ENCODE peak calls at places on chromosomes 2 and 18, in eight cellular contexts. Q is fibroblast of lung, K is PC-3, U is K562, X is HCT116, N is neural progenitor cell, T is H1, V is GM23248. Y is an unnamed sample. For H3K27me3 and H4K20me1, the result is how much of the 10 kb centered on the place peaks cover.

GRCh38 chr2:128362889-128363228 is 44.2 kb upstream of the HS6ST1 start:
- DNase-seq in Q (peak), X (no peak), T (peak), U (no peak), V (peak), K (no peak), N (peak), Y (no peak)

GRCh38 chr2:14673351-14673875 is 40.9 kb downstream of the LRATD1 start:
- DNase-seq in V (peak), Q (peak), X (no peak), N (peak), K (no peak), U (no peak), T (no peak), Y (no peak)

GRCh38 chr2:51194656-51195055 is 162.7 kb upstream of the NRXN1 start:
- DNase-seq in T (no peak), K (no peak), X (no peak), N (no peak), V (no peak), Q (no peak), U (no peak), Y (no peak)

GRCh38 chr2:140589273-140589672 is 1541.5 kb downstream of the LRP1B start:
- DNase-seq in N (no peak), U (no peak), T (no peak), Q (peak), X (no peak), V (no peak), K (peak), Y (no peak)

GRCh38 chr2:194443926-194444325 is 1213.1 kb upstream of the SLC39A10 start:
- DNase-seq in N (no peak), X (no peak), K (no peak), T (no peak), V (no peak), Q (no peak), U (no peak), Y (no peak)

GRCh38 chr2:54650612-54651011 is 72.8 kb upstream of the EML6 start:
- DNase-seq in Q (no peak), X (no peak), T (no peak), V (no peak), K (no peak), N (no peak), U (no peak), Y (no peak)

GRCh38 chr2:328761-329160 is 40.9 kb upstream of the ALKAL2 start:
- DNase-seq in X (no peak), N (no peak), T (no peak), V (no peak), U (no peak), K (peak), Q (no peak), Y (no peak)

GRCh38 chr2:218386505-218387368 is 4.7 kb downstream of the SLC11A1 start:
- DNase-seq in U (no peak), X (no peak), V (no peak), T (peak), N (peak), K (no peak), Q (no peak), Y (no peak)

GRCh38 chr2:200585730-200586643 is at the start of gene AOX1:
- DNase-seq in U (no peak), K (no peak), T (peak), Q (peak), X (no peak), V (peak), N (peak), Y (no peak)

GRCh38 chr2:234981197-234982095 is 29.6 kb downstream of the SH3BP4 start:
- DNase-seq in X (peak), K (peak), V (peak), N (peak), T (peak), U (no peak), Q (peak), Y (no peak)

GRCh38 chr2:79414690-79415089 is 98.2 kb upstream of the CTNNA2 start:
- DNase-seq in U (no peak), V (no peak), Q (no peak), T (no peak), X (no peak), K (no peak), N (no peak), Y (no peak)

GRCh38 chr2:17104454-17104853 is 413.8 kb downstream of the RAD51AP2 start:
- DNase-seq in V (peak), N (no peak), T (no peak), Q (peak), U (no peak), K (no peak), X (no peak), Y (no peak)

GRCh38 chr18:46950064-46950656 is 32.8 kb downstream of the KATNAL2 start:
- DNase-seq in U (peak), T (no peak), Q (no peak), N (peak), X (no peak), K (peak), V (peak), Y (peak)

GRCh38 chr18:37566479-37567060 is 972 bp upstream of the CELF4 start:
- DNase-seq in V (peak), N (peak), U (no peak), X (no peak), T (no peak), K (no peak), Q (no peak), Y (no peak)

GRCh38 chr18:40159141-40160017 is 1795.7 kb upstream of the PIK3C3 start:
- DNase-seq in U (no peak), N (peak), K (peak), Q (peak), T (no peak), V (peak), X (peak), Y (peak)

GRCh38 chr2:40439473-40439872 is 12.4 kb downstream of the SLC8A1 start:
- DNase-seq in U (no peak), V (peak), K (peak), Q (peak), N (no peak), X (no peak), T (no peak), Y (no peak)

GRCh38 chr18:49249523-49249922 is 210.9 kb downstream of the DYM start:
- DNase-seq in U (no peak), X (no peak), V (peak), Q (peak), T (no peak), K (peak), N (no peak), Y (no peak)

GRCh38 chr2:169034256-169034655 is 3.1 kb upstream of the ABCB11 start:
- DNase-seq in U (no peak), K (peak), V (no peak), T (no peak), Q (peak), N (no peak), X (no peak), Y (no peak)

GRCh38 chr2:114192362-114192761 is 250.1 kb upstream of the DPP10 start:
- DNase-seq in X (no peak), V (peak), U (no peak), Q (peak), T (no peak), K (peak), N (no peak), Y (no peak)

GRCh38 chr2:235666240-235666781 is 172.5 kb downstream of the AGAP1 start:
- DNase-seq in V (peak), X (peak), U (no peak), T (peak), Q (peak), N (peak), K (peak), Y (no peak)

GRCh38 chr2:46148369-46148736 is 148.9 kb upstream of the EPAS1 start:
- DNase-seq in X (no peak), U (no peak), T (no peak), N (no peak), Q (no peak), V (no peak), K (no peak), Y (no peak)

GRCh38 chr18:31581498-31582197 is 10.0 kb upstream of the TTR start:
- DNase-seq in V (peak), Q (peak), K (peak), T (no peak), U (no peak), N (no peak), X (no peak), Y (no peak)

GRCh38 chr2:10717630-10718029 is 3.8 kb upstream of the ATP6V1C2 start:
- DNase-seq in V (peak), Q (peak), U (no peak), N (no peak), K (peak), T (no peak), X (no peak), Y (no peak)
- H3K27me3 ChIP-seq in V (under half), Q (under half), U (half or more), N (half or more), K (under half), T (under half), X (under half), Y (under half)

DNA sequence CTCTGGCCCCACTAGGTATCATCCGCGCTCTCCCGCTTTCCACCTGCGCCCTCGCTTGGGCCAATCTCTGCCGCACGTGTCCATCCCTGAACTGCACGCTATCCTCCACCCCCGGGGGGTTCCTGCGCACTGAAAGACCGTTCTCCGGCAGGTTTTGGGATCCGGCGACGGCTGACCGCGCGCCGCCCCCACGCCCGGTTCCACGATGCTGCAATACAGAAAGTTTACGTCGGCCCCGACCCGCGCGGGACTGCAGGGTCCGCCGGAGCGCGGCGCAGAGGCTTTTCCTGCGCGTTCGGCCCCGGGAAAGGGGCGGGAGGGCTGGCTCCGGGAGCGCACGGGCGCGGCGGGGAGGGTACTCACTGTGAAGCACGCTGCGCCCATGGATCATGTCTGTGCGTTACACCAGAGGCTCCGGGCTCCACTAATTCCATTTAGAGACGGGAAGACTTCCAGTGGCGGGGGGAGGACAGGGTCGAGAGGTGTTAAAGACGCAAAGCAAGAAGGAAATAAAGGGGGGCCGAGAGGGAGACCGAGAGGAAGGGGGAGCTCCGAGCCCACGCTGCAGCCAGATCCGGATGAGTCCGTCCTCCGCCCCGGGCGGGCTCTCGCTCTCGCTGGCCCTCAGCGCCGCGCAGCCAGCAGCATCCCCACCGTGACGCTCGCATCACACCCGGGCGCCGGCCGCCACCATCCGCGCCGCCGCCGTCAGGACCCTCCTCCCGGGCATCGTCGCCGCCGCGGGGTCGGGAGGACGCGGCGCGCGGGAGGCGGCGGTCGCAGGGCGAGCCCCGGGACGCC is 686 bp downstream of the NETO1 start:
- DNase-seq in K (no peak), V (no peak), T (peak), X (no peak), Q (peak), U (no peak), N (peak), Y (no peak)
- H3K9ac ChIP-seq in K (peak), V (no peak), T (no peak), X (no peak), Q (no peak), U (no peak), N (no peak), Y (no peak)

GRCh38 chr2:101788565-101788964 is 91.1 kb downstream of the MAP4K4 start:
- DNase-seq in X (no peak), T (no peak), N (no peak), U (no peak), Q (no peak), K (no peak), V (no peak), Y (peak)

GRCh38 chr2:101790416-101790815 is 92.9 kb downstream of the MAP4K4 start:
- DNase-seq in N (no peak), X (no peak), Q (no peak), U (no peak), T (no peak), K (no peak), V (peak), Y (no peak)

GRCh38 chr2:101790856-101791255 is 93.3 kb downstream of the MAP4K4 start:
- DNase-seq in K (no peak), X (no peak), V (peak), T (no peak), U (no peak), N (no peak), Q (peak), Y (no peak)

GRCh38 chr2:101787097-101787496 is 89.6 kb downstream of the MAP4K4 start:
- DNase-seq in V (peak), Q (peak), X (no peak), N (no peak), T (no peak), U (no peak), K (no peak), Y (no peak)

DNA sequence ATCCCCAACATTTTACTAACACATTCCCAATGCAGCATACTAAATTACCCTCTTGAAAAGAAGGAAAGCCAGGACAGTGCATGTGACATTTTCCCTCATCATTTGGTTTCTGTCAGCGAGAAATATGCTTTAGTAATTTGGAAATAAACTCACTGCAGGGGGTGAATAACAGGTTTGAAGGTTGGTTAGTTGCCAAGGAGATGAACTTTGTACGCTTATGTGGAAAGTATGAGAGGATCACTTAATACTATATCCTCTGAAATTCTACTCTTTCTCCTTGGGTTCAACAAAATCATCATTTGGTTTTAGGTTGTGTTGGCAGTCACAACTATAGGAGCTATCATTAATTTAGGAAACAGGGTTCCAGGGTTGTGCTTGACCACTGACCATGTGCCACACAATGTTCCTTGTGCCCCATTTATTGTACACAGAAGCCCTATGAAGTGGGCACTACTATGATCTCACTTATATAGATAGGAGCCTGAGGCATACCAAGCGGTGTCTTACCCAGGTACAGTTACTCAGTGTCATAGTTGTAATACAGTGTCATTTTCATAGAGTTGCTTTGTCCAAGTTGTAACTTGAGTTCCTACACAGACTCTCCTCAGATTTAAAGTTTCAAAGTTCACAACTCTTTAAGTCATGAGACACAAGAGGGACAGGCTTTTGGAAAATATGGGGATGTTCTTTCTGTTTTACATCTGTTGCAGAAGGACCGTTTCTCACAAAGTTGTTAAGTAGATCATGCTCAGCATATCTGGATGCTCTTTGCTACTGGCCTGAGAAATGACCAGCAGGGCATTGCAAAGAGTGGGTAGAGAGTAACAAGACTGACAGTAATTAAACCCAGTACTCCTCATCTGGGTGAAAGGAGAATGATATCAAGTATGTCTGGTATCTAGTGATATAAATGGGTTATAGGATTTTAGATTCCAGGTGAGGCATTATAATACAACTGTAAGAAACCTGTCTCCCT is 91.8 kb downstream of the MAP4K4 start:
- DNase-seq in V (no peak), K (peak), X (no peak), T (no peak), N (no peak), U (no peak), Q (no peak), Y (peak)
- H4K20me1 ChIP-seq in V (half or more), K (half or more), X (under half), T (under half), N (half or more), U (under half), Q (under half), Y (under half)

GRCh38 chr2:144467479-144468210 is 52.3 kb downstream of the ZEB2 start:
- DNase-seq in K (no peak), N (peak), Q (no peak), V (no peak), X (no peak), T (no peak), U (no peak), Y (no peak)
- H3K27me3 ChIP-seq in K (under half), N (under half), Q (under half), V (under half), X (under half), T (under half), U (under half), Y (under half)

DNA sequence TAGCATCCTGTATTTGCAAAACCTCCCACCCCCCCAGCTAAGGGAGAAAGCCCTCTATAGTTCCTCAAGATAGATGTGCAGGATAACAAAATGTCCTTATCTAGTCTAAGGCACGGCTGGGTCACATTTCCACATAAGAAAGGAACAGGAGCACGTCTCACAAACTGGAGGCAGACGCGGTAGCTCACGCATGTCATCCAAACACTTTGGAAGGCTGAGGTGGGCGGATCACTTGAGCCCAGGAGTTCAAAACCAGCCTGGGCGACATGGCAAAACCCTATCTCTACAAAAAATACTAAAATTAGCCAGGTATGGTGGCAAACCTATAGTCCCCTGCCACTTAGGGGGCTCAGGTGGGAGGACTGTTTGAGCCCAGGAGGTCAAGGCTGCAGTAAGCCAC is 9.3 kb downstream of the SF3B1 start:
- DNase-seq in N (no peak), V (peak), K (no peak), T (no peak), Q (no peak), X (no peak), U (no peak), Y (no peak)
- H3K9ac ChIP-seq in N (no peak), V (no peak), K (no peak), T (no peak), Q (no peak), X (no peak), U (no peak), Y (no peak)

DNA sequence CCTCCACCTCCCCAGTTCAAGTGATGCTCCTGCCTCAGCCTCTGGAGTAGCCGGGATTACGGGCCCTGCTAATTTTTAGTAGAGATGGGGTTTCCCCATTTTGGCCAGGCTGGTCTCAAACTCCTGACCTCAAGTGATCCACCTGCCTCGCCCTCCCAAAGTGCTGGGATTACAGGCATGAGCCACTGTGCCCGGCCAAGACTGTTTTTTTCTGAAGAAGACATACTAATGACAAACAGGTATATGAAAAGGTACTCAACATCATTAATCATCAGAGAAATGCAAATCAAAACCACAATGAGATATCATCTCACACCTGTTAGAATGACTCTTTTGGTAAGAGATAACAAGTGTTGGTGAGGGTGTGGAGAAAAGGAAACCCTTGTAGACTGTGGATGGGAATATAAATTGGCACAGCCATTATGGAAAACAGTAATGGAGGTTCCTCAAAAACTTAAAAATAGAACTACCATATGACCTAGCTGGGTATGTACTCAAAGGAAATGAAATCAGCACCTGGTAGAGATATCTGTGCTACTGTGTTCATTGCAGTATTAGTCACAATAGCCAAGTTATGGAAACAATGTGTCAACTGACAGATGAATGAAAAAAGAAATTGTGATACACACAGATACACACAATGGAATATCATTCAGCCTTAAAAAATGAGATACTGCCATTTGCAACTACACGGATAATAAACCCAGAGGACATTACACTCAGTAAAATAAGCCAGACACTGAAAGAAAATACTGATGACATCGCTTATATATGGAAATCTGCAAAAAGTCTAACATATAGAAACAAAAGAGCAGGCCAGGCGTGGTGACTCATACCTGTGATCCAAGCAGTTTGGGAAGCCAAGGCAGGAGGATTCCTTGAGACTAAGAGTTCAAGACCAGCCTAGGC is 20.8 kb downstream of the SOS1 start:
- DNase-seq in K (peak), T (no peak), N (no peak), V (peak), U (no peak), X (no peak), Q (peak), Y (no peak)
- H4K20me1 ChIP-seq in K (under half), T (under half), N (under half), V (under half), U (under half), X (under half), Q (under half), Y (under half)

GRCh38 chr2:66329081-66329605 is 105.8 kb upstream of the MEIS1 start:
- DNase-seq in N (no peak), T (no peak), X (no peak), V (no peak), Q (no peak), K (no peak), U (no peak), Y (no peak)

GRCh38 chr2:66324924-66325583 is 109.9 kb upstream of the MEIS1 start:
- DNase-seq in T (no peak), Q (no peak), V (no peak), X (no peak), U (no peak), N (no peak), K (no peak), Y (no peak)

GRCh38 chr2:66322481-66322880 is 112.4 kb upstream of the MEIS1 start:
- DNase-seq in K (no peak), N (no peak), U (no peak), V (no peak), Q (no peak), X (no peak), T (no peak), Y (no peak)

GRCh38 chr2:66318009-66318561 is 116.8 kb upstream of the MEIS1 start:
- DNase-seq in U (no peak), Q (no peak), T (no peak), V (no peak), X (no peak), K (no peak), N (no peak), Y (no peak)

DNA sequence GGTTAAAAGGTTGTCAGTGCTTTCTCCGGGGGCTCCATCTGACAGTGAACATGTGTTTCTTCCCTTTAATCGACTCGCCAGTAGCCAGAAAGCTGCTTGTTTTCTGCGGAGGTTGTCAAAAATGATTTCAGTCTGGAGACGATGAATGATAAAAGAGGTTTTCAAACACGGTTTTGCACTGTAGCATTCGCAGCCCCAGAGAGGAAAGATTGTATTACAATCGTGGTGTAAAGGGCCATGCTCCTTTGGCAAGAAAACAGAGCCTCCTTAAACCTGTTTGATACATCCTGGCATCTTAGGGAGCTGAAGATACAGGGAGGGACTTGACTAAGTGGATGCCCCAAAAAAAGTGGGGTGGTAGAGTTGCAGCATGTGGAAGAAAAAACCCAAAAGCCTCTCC is 111.4 kb upstream of the MEIS1 start:
- DNase-seq in Q (no peak), K (no peak), T (no peak), X (no peak), N (no peak), U (no peak), V (no peak), Y (no peak)
- H3K27me3 ChIP-seq in Q (under half), K (half or more), T (under half), X (under half), N (under half), U (under half), V (under half), Y (under half)